ENCODE peak calls at places on chromosomes 16 and 17, in eight cellular contexts. One of them, this sample, is unnamed.

GRCh38 chr17:60079401-60079861 is 710 bp upstream of the HEATR6 start:
- DNase-seq in activated CD4-positive, alpha-beta T cell treated with anti-CD3 and anti-CD28 coated beads for 4 hours: no peak
- DNase-seq in dermis microvascular lymphatic vessel endothelial cell: no peak
- DNase-seq in T-helper 17 cell: no peak
- DNase-seq in kidney glomerular epithelial cell: no peak
- DNase-seq in DMS153: no peak
- DNase-seq in left ventricle myocardium superior: no peak
- DNase-seq in GM13976: no peak
- DNase-seq in this sample: no peak

GRCh38 chr16:79607587-79607986 is 7.0 kb upstream of the MAF start:
- DNase-seq in T-helper 17 cell: no peak
- DNase-seq in activated CD4-positive, alpha-beta T cell treated with anti-CD3 and anti-CD28 coated beads for 4 hours: no peak
- DNase-seq in kidney glomerular epithelial cell: peak; percentile 55
- DNase-seq in dermis microvascular lymphatic vessel endothelial cell: no peak
- DNase-seq in GM13976: no peak
- DNase-seq in DMS153: peak; percentile 13
- DNase-seq in left ventricle myocardium superior: no peak
- DNase-seq in this sample: no peak

GRCh38 chr16:425082-425718 is at the start of gene RAB11FIP3:
- DNase-seq in kidney glomerular epithelial cell: peak; percentile 48
- DNase-seq in GM13976: peak; percentile 97
- DNase-seq in left ventricle myocardium superior: peak; percentile 93
- DNase-seq in DMS153: peak; percentile 61
- DNase-seq in T-helper 17 cell: peak; percentile 72
- DNase-seq in activated CD4-positive, alpha-beta T cell treated with anti-CD3 and anti-CD28 coated beads for 4 hours: peak; percentile 83
- DNase-seq in dermis microvascular lymphatic vessel endothelial cell: peak; percentile 31
- DNase-seq in this sample: peak; percentile 78

GRCh38 chr16:89442990-89443726 is 47.2 kb downstream of the ANKRD11 start:
- DNase-seq in dermis microvascular lymphatic vessel endothelial cell: peak; percentile 24
- DNase-seq in DMS153: peak; percentile 21
- DNase-seq in activated CD4-positive, alpha-beta T cell treated with anti-CD3 and anti-CD28 coated beads for 4 hours: peak; percentile 21
- DNase-seq in T-helper 17 cell: no peak
- DNase-seq in left ventricle myocardium superior: peak; percentile 48
- DNase-seq in kidney glomerular epithelial cell: peak; percentile 51
- DNase-seq in GM13976: no peak
- DNase-seq in this sample: no peak

GRCh38 chr17:31488982-31489294 is 97.5 kb downstream of the RAB11FIP4 start:
- DNase-seq in left ventricle myocardium superior: no peak
- DNase-seq in GM13976: no peak
- DNase-seq in activated CD4-positive, alpha-beta T cell treated with anti-CD3 and anti-CD28 coated beads for 4 hours: no peak
- DNase-seq in T-helper 17 cell: no peak
- DNase-seq in DMS153: no peak
- DNase-seq in dermis microvascular lymphatic vessel endothelial cell: no peak
- DNase-seq in kidney glomerular epithelial cell: no peak
- DNase-seq in this sample: no peak

GRCh38 chr17:62727916-62728672 is 80.0 kb downstream of the MARCHF10 start:
- DNase-seq in DMS153: no peak
- DNase-seq in T-helper 17 cell: no peak
- DNase-seq in dermis microvascular lymphatic vessel endothelial cell: peak; percentile 55
- DNase-seq in kidney glomerular epithelial cell: no peak
- DNase-seq in GM13976: no peak
- DNase-seq in left ventricle myocardium superior: no peak
- DNase-seq in activated CD4-positive, alpha-beta T cell treated with anti-CD3 and anti-CD28 coated beads for 4 hours: no peak
- DNase-seq in this sample: no peak

GRCh38 chr16:14325502-14325901 is 254.4 kb downstream of the MRTFB start:
- DNase-seq in kidney glomerular epithelial cell: no peak
- DNase-seq in dermis microvascular lymphatic vessel endothelial cell: no peak
- DNase-seq in left ventricle myocardium superior: no peak
- DNase-seq in T-helper 17 cell: no peak
- DNase-seq in GM13976: no peak
- DNase-seq in DMS153: no peak
- DNase-seq in activated CD4-positive, alpha-beta T cell treated with anti-CD3 and anti-CD28 coated beads for 4 hours: no peak
- DNase-seq in this sample: no peak

GRCh38 chr17:43714338-43715149 is 44.0 kb downstream of the SOST start:
- DNase-seq in T-helper 17 cell: no peak
- DNase-seq in left ventricle myocardium superior: no peak
- DNase-seq in dermis microvascular lymphatic vessel endothelial cell: no peak
- DNase-seq in kidney glomerular epithelial cell: peak; percentile 48
- DNase-seq in DMS153: no peak
- DNase-seq in activated CD4-positive, alpha-beta T cell treated with anti-CD3 and anti-CD28 coated beads for 4 hours: no peak
- DNase-seq in GM13976: no peak
- DNase-seq in this sample: no peak

GRCh38 chr17:18166894-18167293 is 16.7 kb upstream of the ALKBH5 start:
- DNase-seq in left ventricle myocardium superior: no peak
- DNase-seq in dermis microvascular lymphatic vessel endothelial cell: no peak
- DNase-seq in kidney glomerular epithelial cell: no peak
- DNase-seq in DMS153: no peak
- DNase-seq in T-helper 17 cell: no peak
- DNase-seq in activated CD4-positive, alpha-beta T cell treated with anti-CD3 and anti-CD28 coated beads for 4 hours: no peak
- DNase-seq in GM13976: no peak
- DNase-seq in this sample: no peak

GRCh38 chr17:63364387-63364786 is 81.7 kb downstream of the CYB561 start:
- DNase-seq in T-helper 17 cell: no peak
- DNase-seq in activated CD4-positive, alpha-beta T cell treated with anti-CD3 and anti-CD28 coated beads for 4 hours: no peak
- DNase-seq in left ventricle myocardium superior: no peak
- DNase-seq in dermis microvascular lymphatic vessel endothelial cell: no peak
- DNase-seq in GM13976: no peak
- DNase-seq in DMS153: no peak
- DNase-seq in kidney glomerular epithelial cell: no peak
- DNase-seq in this sample: no peak

GRCh38 chr16:58563235-58563634 is 47.9 kb downstream of the SETD6 start:
- DNase-seq in activated CD4-positive, alpha-beta T cell treated with anti-CD3 and anti-CD28 coated beads for 4 hours: no peak
- DNase-seq in T-helper 17 cell: no peak
- DNase-seq in left ventricle myocardium superior: no peak
- DNase-seq in DMS153: no peak
- DNase-seq in kidney glomerular epithelial cell: peak; percentile 9
- DNase-seq in GM13976: no peak
- DNase-seq in dermis microvascular lymphatic vessel endothelial cell: no peak
- DNase-seq in this sample: no peak

GRCh38 chr17:38536661-38537060 is 69.1 kb downstream of the SRCIN1 start:
- DNase-seq in dermis microvascular lymphatic vessel endothelial cell: no peak
- DNase-seq in GM13976: no peak
- DNase-seq in T-helper 17 cell: no peak
- DNase-seq in activated CD4-positive, alpha-beta T cell treated with anti-CD3 and anti-CD28 coated beads for 4 hours: no peak
- DNase-seq in DMS153: no peak
- DNase-seq in kidney glomerular epithelial cell: no peak
- DNase-seq in left ventricle myocardium superior: no peak
- DNase-seq in this sample: no peak

GRCh38 chr16:88914750-88915368 is 48.4 kb upstream of the PABPN1L start:
- DNase-seq in GM13976: no peak
- DNase-seq in DMS153: no peak
- DNase-seq in left ventricle myocardium superior: peak; percentile 77
- DNase-seq in T-helper 17 cell: no peak
- DNase-seq in activated CD4-positive, alpha-beta T cell treated with anti-CD3 and anti-CD28 coated beads for 4 hours: no peak
- DNase-seq in dermis microvascular lymphatic vessel endothelial cell: no peak
- DNase-seq in kidney glomerular epithelial cell: no peak
- DNase-seq in this sample: no peak

GRCh38 chr17:14451729-14452191 is 150.9 kb downstream of the HS3ST3B1 start:
- DNase-seq in DMS153: no peak
- DNase-seq in kidney glomerular epithelial cell: no peak
- DNase-seq in T-helper 17 cell: no peak
- DNase-seq in activated CD4-positive, alpha-beta T cell treated with anti-CD3 and anti-CD28 coated beads for 4 hours: no peak
- DNase-seq in GM13976: no peak
- DNase-seq in dermis microvascular lymphatic vessel endothelial cell: no peak
- DNase-seq in left ventricle myocardium superior: no peak
- DNase-seq in this sample: no peak

GRCh38 chr17:6786618-6787017 is 10.6 kb downstream of the FBXO39 start:
- DNase-seq in GM13976: no peak
- DNase-seq in dermis microvascular lymphatic vessel endothelial cell: peak; percentile 80
- DNase-seq in T-helper 17 cell: no peak
- DNase-seq in left ventricle myocardium superior: no peak
- DNase-seq in kidney glomerular epithelial cell: peak; percentile 19
- DNase-seq in activated CD4-positive, alpha-beta T cell treated with anti-CD3 and anti-CD28 coated beads for 4 hours: no peak
- DNase-seq in DMS153: no peak
- DNase-seq in this sample: no peak

GRCh38 chr16:54505479-54506247 is 219.1 kb upstream of the IRX3 start:
- DNase-seq in activated CD4-positive, alpha-beta T cell treated with anti-CD3 and anti-CD28 coated beads for 4 hours: no peak
- DNase-seq in GM13976: no peak
- DNase-seq in DMS153: peak; percentile 89
- DNase-seq in T-helper 17 cell: no peak
- DNase-seq in kidney glomerular epithelial cell: no peak
- DNase-seq in left ventricle myocardium superior: no peak
- DNase-seq in dermis microvascular lymphatic vessel endothelial cell: peak; percentile 86
- DNase-seq in this sample: no peak

GRCh38 chr17:32626371-32626770 is 139.6 kb downstream of the CDK5R1 start:
- DNase-seq in dermis microvascular lymphatic vessel endothelial cell: no peak
- DNase-seq in DMS153: no peak
- DNase-seq in left ventricle myocardium superior: no peak
- DNase-seq in activated CD4-positive, alpha-beta T cell treated with anti-CD3 and anti-CD28 coated beads for 4 hours: no peak
- DNase-seq in kidney glomerular epithelial cell: no peak
- DNase-seq in GM13976: no peak
- DNase-seq in T-helper 17 cell: no peak
- DNase-seq in this sample: no peak

GRCh38 chr17:74813793-74814192 is 37.6 kb upstream of the NAT9 start:
- DNase-seq in T-helper 17 cell: no peak
- DNase-seq in left ventricle myocardium superior: no peak
- DNase-seq in activated CD4-positive, alpha-beta T cell treated with anti-CD3 and anti-CD28 coated beads for 4 hours: no peak
- DNase-seq in dermis microvascular lymphatic vessel endothelial cell: no peak
- DNase-seq in GM13976: no peak
- DNase-seq in DMS153: no peak
- DNase-seq in kidney glomerular epithelial cell: no peak
- DNase-seq in this sample: no peak

GRCh38 chr16:8720967-8721692 is 46.7 kb downstream of the ABAT start:
- DNase-seq in DMS153: no peak
- DNase-seq in dermis microvascular lymphatic vessel endothelial cell: no peak
- DNase-seq in left ventricle myocardium superior: no peak
- DNase-seq in activated CD4-positive, alpha-beta T cell treated with anti-CD3 and anti-CD28 coated beads for 4 hours: no peak
- DNase-seq in GM13976: no peak
- DNase-seq in T-helper 17 cell: no peak
- DNase-seq in kidney glomerular epithelial cell: no peak
- DNase-seq in this sample: no peak

GRCh38 chr16:1950047-1950446 is 4.4 kb downstream of the RPL3L start:
- DNase-seq in activated CD4-positive, alpha-beta T cell treated with anti-CD3 and anti-CD28 coated beads for 4 hours: no peak
- DNase-seq in GM13976: no peak
- DNase-seq in DMS153: no peak
- DNase-seq in dermis microvascular lymphatic vessel endothelial cell: no peak
- DNase-seq in left ventricle myocardium superior: no peak
- DNase-seq in T-helper 17 cell: no peak
- DNase-seq in kidney glomerular epithelial cell: no peak
- DNase-seq in this sample: no peak

GRCh38 chr16:68973611-68974120 is 130.3 kb downstream of the TANGO6 start:
- DNase-seq in T-helper 17 cell: no peak
- DNase-seq in dermis microvascular lymphatic vessel endothelial cell: no peak
- DNase-seq in left ventricle myocardium superior: no peak
- DNase-seq in kidney glomerular epithelial cell: no peak
- DNase-seq in GM13976: no peak
- DNase-seq in activated CD4-positive, alpha-beta T cell treated with anti-CD3 and anti-CD28 coated beads for 4 hours: no peak
- DNase-seq in DMS153: peak; percentile 31
- DNase-seq in this sample: no peak

GRCh38 chr17:29331330-29331729 is 37.4 kb upstream of the NUFIP2 start:
- DNase-seq in GM13976: no peak
- DNase-seq in activated CD4-positive, alpha-beta T cell treated with anti-CD3 and anti-CD28 coated beads for 4 hours: no peak
- DNase-seq in left ventricle myocardium superior: no peak
- DNase-seq in DMS153: no peak
- DNase-seq in kidney glomerular epithelial cell: no peak
- DNase-seq in dermis microvascular lymphatic vessel endothelial cell: no peak
- DNase-seq in T-helper 17 cell: no peak
- DNase-seq in this sample: no peak

GRCh38 chr17:77907497-77908120 is 50.9 kb upstream of the TNRC6C start:
- DNase-seq in dermis microvascular lymphatic vessel endothelial cell: no peak
- DNase-seq in activated CD4-positive, alpha-beta T cell treated with anti-CD3 and anti-CD28 coated beads for 4 hours: no peak
- DNase-seq in DMS153: no peak
- DNase-seq in kidney glomerular epithelial cell: no peak
- DNase-seq in T-helper 17 cell: no peak
- DNase-seq in GM13976: no peak
- DNase-seq in left ventricle myocardium superior: no peak
- DNase-seq in this sample: no peak

GRCh38 chr17:50029185-50029584 is 26.7 kb upstream of the ITGA3 start:
- DNase-seq in T-helper 17 cell: no peak
- DNase-seq in kidney glomerular epithelial cell: no peak
- DNase-seq in left ventricle myocardium superior: no peak
- DNase-seq in GM13976: no peak
- DNase-seq in DMS153: no peak
- DNase-seq in dermis microvascular lymphatic vessel endothelial cell: no peak
- DNase-seq in activated CD4-positive, alpha-beta T cell treated with anti-CD3 and anti-CD28 coated beads for 4 hours: no peak
- DNase-seq in this sample: no peak